ENCODE peak calls at places on chromosome 16, in four cellular contexts. One of them, this sample, is unnamed.

GRCh38 chr16:28317040-28317880 is 24.9 kb downstream of the SBK1 start:
- DNase-seq in NCI-H748 treated with DMSO at 0.1 percent for 48 hours: no peak
- DNase-seq in fibroblast of lung: peak
- DNase-seq in A549: peak
- DNase-seq in this sample: no peak

GRCh38 chr16:77758046-77758445 is 30.3 kb upstream of the VAT1L start:
- DNase-seq in NCI-H748 treated with DMSO at 0.1 percent for 48 hours: no peak
- DNase-seq in fibroblast of lung: no peak
- DNase-seq in A549: no peak
- DNase-seq in this sample: no peak

GRCh38 chr16:68985855-68986254 is 119.6 kb upstream of the HAS3 start:
- DNase-seq in NCI-H748 treated with DMSO at 0.1 percent for 48 hours: no peak
- DNase-seq in fibroblast of lung: peak
- DNase-seq in A549: no peak
- DNase-seq in this sample: no peak

GRCh38 chr16:50371936-50372595 is 3.3 kb upstream of the BRD7 start:
- DNase-seq in NCI-H748 treated with DMSO at 0.1 percent for 48 hours: no peak
- DNase-seq in fibroblast of lung: no peak
- DNase-seq in A549: no peak
- DNase-seq in this sample: no peak

GRCh38 chr16:19137201-19137601 is 23.4 kb downstream of the ITPRIPL2 start:
- DNase-seq in NCI-H748 treated with DMSO at 0.1 percent for 48 hours: peak
- DNase-seq in fibroblast of lung: peak
- DNase-seq in A549: no peak
- DNase-seq in this sample: no peak

GRCh38 chr16:2008631-2009301 is 855 bp downstream of the ZNF598 start:
- DNase-seq in NCI-H748 treated with DMSO at 0.1 percent for 48 hours: no peak
- DNase-seq in fibroblast of lung: no peak
- DNase-seq in A549: no peak
- DNase-seq in this sample: no peak

GRCh38 chr16:89922477-89922883 is 662 bp upstream of the TUBB3 start:
- DNase-seq in NCI-H748 treated with DMSO at 0.1 percent for 48 hours: no peak
- DNase-seq in fibroblast of lung: peak
- DNase-seq in A549: peak
- DNase-seq in this sample: peak

GRCh38 chr16:19236561-19236960 is 49.0 kb upstream of the CLEC19A start:
- DNase-seq in NCI-H748 treated with DMSO at 0.1 percent for 48 hours: no peak
- DNase-seq in fibroblast of lung: no peak
- DNase-seq in A549: peak
- DNase-seq in this sample: no peak

GRCh38 chr16:87017388-87018012 is 299.7 kb downstream of the C16orf95 start:
- DNase-seq in NCI-H748 treated with DMSO at 0.1 percent for 48 hours: no peak
- DNase-seq in fibroblast of lung: peak
- DNase-seq in A549: peak
- DNase-seq in this sample: peak

This sample was measured in DMS153.